ENCODE peak calls at places on chromosomes 1 and 21, in nine cellular contexts. H is upper lobe of right lung, Z is H1, L is Caco-2, K is adrenal gland, S is kidney epithelial cell, R is endodermal cell, B is fibroblast of lung, O is MM.1S. A is an unnamed sample. For H3K36me3, the result is how much of the 10 kb centered on the place peaks cover.

GRCh38 chr1:242405947-242406346 is 118.5 kb downstream of the PLD5 start:
- DNase-seq in L (no peak), K (no peak), H (no peak), S (peak), Z (no peak), O (no peak), R (no peak), B (no peak), A (no peak)

GRCh38 chr21:18252686-18253085 is 8.1 kb downstream of the CHODL start:
- DNase-seq in K (no peak), R (no peak), Z (no peak), S (no peak), O (no peak), B (no peak), H (no peak), L (no peak), A (no peak)

GRCh38 chr1:212512731-212513559 is 80.2 kb downstream of the NENF start:
- DNase-seq in R (peak), H (no peak), S (no peak), O (no peak), B (no peak), Z (no peak), K (no peak), L (no peak), A (no peak)

GRCh38 chr1:2255420-2256369 is 27.6 kb downstream of the SKI start:
- DNase-seq in B (peak), L (no peak), K (peak), Z (no peak), S (no peak), O (peak), R (no peak), H (no peak), A (no peak)

GRCh38 chr1:201711101-201711597 is 117.8 kb upstream of the IPO9 start:
- DNase-seq in O (no peak), K (no peak), R (no peak), Z (no peak), S (no peak), B (no peak), H (no peak), L (no peak), A (no peak)

GRCh38 chr1:227906550-227906991 is 41.2 kb downstream of the WNT9A start:
- DNase-seq in K (no peak), O (no peak), R (no peak), H (no peak), S (no peak), Z (no peak), L (no peak), B (no peak), A (no peak)

GRCh38 chr1:116386042-116386441 is 13.0 kb downstream of the ATP1A1 start:
- DNase-seq in Z (no peak), O (no peak), L (no peak), H (no peak), R (no peak), K (no peak), S (no peak), B (no peak), A (no peak)

GRCh38 chr1:17669866-17670451 is 85.2 kb upstream of the ACTL8 start:
- DNase-seq in R (no peak), H (no peak), S (no peak), O (no peak), L (no peak), K (no peak), Z (no peak), B (no peak), A (no peak)

GRCh38 chr1:12477936-12478611 is 139.9 kb downstream of the DHRS3 start:
- DNase-seq in L (peak), H (peak), O (no peak), Z (no peak), R (no peak), S (peak), B (peak), K (peak), A (peak)

GRCh38 chr1:162196387-162196786 is 126.9 kb downstream of the NOS1AP start:
- DNase-seq in B (no peak), R (peak), O (no peak), H (no peak), Z (no peak), S (no peak), K (no peak), L (peak), A (no peak)

GRCh38 chr1:30414086-30414850 is 309.1 kb downstream of the MATN1 start:
- DNase-seq in L (no peak), S (no peak), K (no peak), Z (no peak), O (no peak), H (peak), B (no peak), R (peak), A (no peak)

GRCh38 chr1:31501505-31501904 is 74.8 kb upstream of the TINAGL1 start:
- DNase-seq in S (no peak), B (no peak), R (peak), K (no peak), Z (no peak), O (no peak), L (no peak), H (no peak), A (no peak)

GRCh38 chr1:2645776-2646175 is 13.0 kb upstream of the MMEL1 start:
- DNase-seq in O (no peak), S (no peak), B (no peak), R (no peak), Z (no peak), H (peak), K (no peak), L (peak), A (no peak)

GRCh38 chr1:161159087-161159914 is at the start of gene USP21:
- DNase-seq in L (peak), B (peak), H (peak), S (no peak), R (peak), Z (peak), K (peak), O (peak), A (peak)

GRCh38 chr1:15965228-15965767 is 10.6 kb downstream of the ZBTB17 start:
- DNase-seq in S (no peak), B (peak), O (no peak), R (no peak), K (no peak), Z (no peak), H (no peak), L (no peak), A (no peak)

GRCh38 chr1:208604295-208604694 is 360.1 kb upstream of the PLXNA2 start:
- DNase-seq in Z (no peak), B (no peak), L (no peak), K (no peak), R (no peak), H (no peak), O (no peak), S (peak), A (no peak)

GRCh38 chr1:167110586-167110985 is 16.7 kb downstream of the STYXL2 start:
- DNase-seq in S (no peak), R (no peak), K (no peak), O (no peak), H (no peak), Z (no peak), B (no peak), L (no peak), A (no peak)

GRCh38 chr1:234954613-234955012 is 174.0 kb downstream of the TOMM20 start:
- DNase-seq in L (no peak), K (no peak), S (no peak), R (no peak), B (no peak), O (no peak), Z (no peak), H (no peak), A (no peak)

GRCh38 chr1:178871551-178872320 is 859 bp upstream of the ANGPTL1 start:
- DNase-seq in Z (no peak), L (no peak), K (no peak), R (no peak), H (no peak), B (no peak), S (no peak), O (no peak), A (no peak)

DNA sequence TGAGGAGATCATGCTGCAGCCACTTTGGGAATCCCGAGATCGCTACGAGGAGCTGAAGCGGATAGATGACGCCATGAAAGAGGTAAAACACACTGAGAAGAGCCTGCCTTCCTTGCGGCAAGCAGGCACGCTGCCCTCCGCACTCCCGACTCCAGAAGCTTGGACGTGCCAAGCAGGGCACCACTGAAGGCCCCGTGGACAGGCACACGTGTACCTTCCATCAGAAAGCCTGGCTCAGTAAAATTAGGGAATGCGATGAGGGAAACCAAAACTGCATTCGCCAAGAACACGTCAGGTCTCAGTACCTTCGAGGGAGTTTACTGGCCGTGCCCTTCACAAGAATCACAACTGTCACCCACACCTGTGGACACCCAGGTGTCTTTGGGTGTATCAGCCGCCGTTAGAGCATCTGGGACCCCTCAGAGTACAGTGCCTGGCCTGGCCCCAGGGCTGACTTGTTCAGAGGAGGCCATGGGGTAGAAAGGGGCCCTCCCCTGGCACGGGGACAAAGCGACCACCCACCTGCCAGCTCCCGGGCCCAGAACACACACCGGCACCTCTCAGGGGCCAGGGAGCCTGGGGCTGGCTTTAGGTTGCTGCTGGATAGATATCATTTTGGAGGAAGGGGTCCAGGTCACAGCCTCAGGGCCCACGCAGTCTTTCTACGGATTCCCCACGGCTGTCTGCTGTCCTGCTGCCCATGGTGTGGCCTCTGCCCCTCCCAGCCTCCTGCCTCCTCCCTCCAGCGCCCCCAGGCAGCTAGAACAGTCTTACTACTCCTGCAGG is 108.4 kb downstream of the WDR4 start:
- DNase-seq in R (no peak), Z (no peak), H (no peak), O (no peak), L (no peak), S (no peak), B (no peak), K (no peak), A (no peak)
- H3K36me3 ChIP-seq in R (half or more), Z (under half), H (under half), O (under half), L (under half), S (under half), B (under half), K (under half), A (under half)

DNA sequence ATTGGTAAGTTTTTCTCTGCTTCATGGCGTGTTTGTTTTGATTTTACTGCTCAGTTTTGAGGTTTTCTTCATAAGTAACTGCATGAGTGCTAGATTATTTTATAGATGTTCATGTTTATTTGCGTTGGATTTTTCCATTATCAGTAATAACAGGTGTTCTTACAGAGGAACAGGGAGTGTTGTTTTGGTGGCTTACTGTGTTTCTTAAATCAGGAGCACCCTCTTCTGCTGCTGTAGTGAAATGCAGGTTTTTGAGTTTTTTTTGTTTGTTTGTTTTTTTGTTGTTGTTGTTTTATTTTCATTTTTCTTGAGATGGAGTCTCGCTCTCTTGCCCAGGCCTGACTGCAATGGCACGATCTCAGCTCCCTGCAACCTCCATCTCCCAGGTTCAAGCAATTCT is 32.6 kb downstream of the CTBS start:
- DNase-seq in H (no peak), L (no peak), Z (no peak), O (no peak), B (peak), S (no peak), K (no peak), R (no peak), A (no peak)
- TF ChIP-seq CTCF in H (no peak), L (no peak), Z (no peak), O (peak), B (peak), S (no peak), K (peak), R (peak), A (no peak)

GRCh38 chr1:24841593-24841992 is 88.5 kb downstream of the RUNX3 start:
- DNase-seq in R (no peak), K (no peak), S (no peak), Z (no peak), O (no peak), L (no peak), H (no peak), B (no peak), A (no peak)
- H3K36me3 ChIP-seq in R (half or more), K (under half), S (under half), Z (under half), O (under half), L (under half), H (under half), B (under half), A (under half)

DNA sequence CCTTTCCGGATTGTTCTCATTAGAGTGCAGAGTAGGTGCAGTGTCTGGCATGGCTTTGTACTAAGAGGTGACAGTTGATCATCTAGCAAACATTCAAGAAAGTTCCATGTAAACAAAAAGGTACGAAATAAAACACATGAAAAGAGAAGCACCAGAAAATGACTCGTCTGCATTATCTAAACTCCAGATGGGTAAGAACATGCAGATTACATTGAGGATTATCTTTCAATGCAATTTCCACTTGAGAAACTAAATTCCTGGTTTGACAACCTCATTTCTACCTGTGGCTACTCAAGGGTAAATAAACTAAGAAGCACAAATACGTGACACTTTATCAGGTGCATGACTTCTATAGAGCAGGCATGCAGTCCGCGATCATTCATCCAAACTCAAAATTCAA is 17.6 kb downstream of the SLC30A10 start:
- DNase-seq in L (no peak), Z (no peak), K (no peak), H (no peak), B (no peak), R (no peak), O (no peak), S (no peak), A (no peak)
- TF ChIP-seq CTCF in L (no peak), Z (no peak), K (no peak), H (no peak), B (no peak), R (no peak), O (no peak), S (no peak), A (no peak)

DNA sequence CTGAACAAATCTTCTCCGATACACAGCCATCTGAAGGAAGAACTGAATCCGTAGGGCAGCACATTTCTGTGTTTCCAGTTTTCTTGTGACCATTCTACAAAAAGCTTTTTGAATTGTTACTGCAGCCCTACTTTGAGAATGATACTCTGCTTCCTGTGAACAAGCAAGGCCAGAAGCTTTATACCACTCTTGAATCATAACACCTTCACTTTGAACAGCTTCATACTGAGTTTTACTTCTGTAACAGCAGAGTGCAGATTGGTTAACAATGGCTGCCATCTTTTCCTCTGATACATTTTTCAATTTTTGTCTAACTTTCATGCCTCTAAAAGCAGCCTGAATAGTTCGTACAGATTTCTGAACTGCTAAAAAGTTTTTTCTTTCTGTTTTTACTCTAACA is 33.6 kb upstream of the F13B start:
- DNase-seq in R (no peak), K (no peak), Z (no peak), O (no peak), H (no peak), L (no peak), S (no peak), B (no peak), A (no peak)
- H3K36me3 ChIP-seq in R (under half), K (under half), Z (under half), O (under half), H (under half), L (under half), S (under half), B (under half), A (under half)

DNA sequence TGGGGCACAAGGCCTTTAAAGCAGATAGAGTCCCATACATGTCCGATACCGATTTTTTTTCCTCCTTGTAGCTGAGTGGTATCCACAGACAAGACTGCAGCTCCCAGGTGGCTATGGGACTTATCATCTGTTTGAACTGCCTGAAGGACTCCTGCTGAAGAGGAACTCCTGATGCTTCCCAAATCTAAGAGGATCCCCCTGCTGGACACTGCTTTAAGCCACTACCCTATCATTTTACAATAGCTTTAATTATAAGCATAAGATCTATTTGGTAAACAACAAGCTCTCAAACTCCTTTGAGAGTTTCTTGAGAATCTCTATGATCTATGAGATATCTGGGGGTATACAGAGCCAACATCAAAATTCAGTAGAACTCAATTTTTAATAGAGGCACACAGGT is 11.7 kb downstream of the NDC1 start:
- DNase-seq in K (no peak), B (peak), R (no peak), S (no peak), L (no peak), Z (no peak), H (no peak), O (no peak), A (no peak)
- TF ChIP-seq CTCF in K (no peak), B (peak), R (peak), S (no peak), L (no peak), Z (no peak), H (no peak), O (no peak), A (no peak)

DNA sequence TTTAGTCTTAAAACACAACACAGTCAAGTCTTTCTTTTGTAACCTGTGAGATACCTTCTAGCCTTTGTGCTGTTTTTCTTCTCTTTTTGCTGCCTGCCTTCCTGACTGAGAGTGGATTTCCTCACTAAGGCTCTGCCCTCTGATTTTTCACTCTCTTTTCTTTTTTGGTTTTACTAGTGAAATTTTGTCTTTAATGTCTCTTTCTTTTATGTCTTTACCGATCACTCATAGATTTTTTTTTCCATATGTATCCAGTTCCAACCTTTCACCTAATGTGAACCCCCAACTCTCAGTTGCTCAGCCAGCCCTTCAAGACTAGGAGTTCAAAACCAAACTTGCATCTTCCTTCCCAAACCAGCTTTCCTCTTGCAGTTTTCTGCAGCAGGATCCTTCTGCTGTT is 6.5 kb downstream of the LGALS8 start:
- DNase-seq in L (no peak), H (no peak), R (no peak), K (no peak), B (no peak), Z (no peak), O (no peak), S (no peak), A (no peak)
- H3K36me3 ChIP-seq in L (under half), H (half or more), R (under half), K (under half), B (under half), Z (under half), O (under half), S (under half), A (under half)

DNA sequence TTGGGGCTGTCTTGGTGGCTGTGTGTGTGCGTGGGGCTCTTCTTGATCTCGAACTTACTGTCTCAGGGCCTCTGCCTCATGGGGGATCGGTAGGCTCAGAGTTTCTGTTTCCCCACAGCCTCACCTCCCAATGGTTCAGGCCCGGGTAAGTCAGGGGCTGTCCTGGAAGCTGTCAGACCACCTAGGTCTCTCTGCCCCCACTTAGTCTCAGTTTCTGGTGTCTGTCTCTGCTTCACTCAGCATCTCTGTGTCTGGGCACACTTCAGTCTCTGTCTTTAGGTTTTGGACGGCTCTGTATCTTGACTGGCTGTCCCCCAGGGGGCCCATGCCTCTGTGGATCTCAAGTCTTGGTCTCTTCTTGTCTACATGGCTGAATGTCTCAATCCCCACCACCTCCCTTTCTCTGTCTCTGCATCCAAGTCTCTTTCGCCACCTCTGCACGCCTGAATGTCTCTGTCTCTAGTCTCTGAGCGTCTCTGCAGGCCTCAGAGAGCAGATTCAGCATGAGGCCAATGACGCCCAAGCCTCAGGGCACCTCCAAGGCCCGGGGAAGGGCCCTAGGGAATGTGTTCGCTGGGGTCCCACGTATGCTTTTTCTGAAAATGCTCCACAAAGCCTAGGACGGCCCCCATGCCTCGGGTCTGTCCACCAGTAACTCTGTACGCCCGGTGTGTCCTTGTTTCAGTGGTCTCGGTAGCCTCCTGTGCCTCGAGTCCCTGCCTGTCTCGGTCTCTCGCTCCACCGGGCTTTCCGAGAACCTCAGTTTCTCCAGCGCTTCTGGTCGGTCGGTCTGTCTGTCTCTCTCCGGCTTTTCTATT is 821 bp downstream of the FHL3 start:
- DNase-seq in B (no peak), H (peak), R (peak), L (no peak), S (no peak), O (no peak), K (no peak), Z (no peak), A (no peak)
- TF ChIP-seq CTCF in B (no peak), H (no peak), R (no peak), L (no peak), S (no peak), O (no peak), K (no peak), Z (no peak), A (no peak)

A was measured in ascending aorta.